ENCODE peak calls at places on chromosomes 16 and 17, in nine cellular contexts. U is left ventricle myocardium inferior; A is neural crest cell; K is RWPE1; W is activated gamma-delta T cell treated with anti-CD3 and anti-CD28 coated beads, Interleukin-2, amount 50 U/mL, for 16 hours; T is EL; C is NCI-H1436 treated with DMSO at 0.1 percent for 48 hours; Y is CD4-positive, alpha-beta T cell; N is cerebellar cortex. J is an unnamed sample.
A peak's percentile ranks its signal among the peaks of the same experiment; 100 is the strongest.

GRCh38 chr17:40188694-40189093 is 11.4 kb downstream of the RAPGEFL1 start:
- DNase-seq in U (no peak), A (no peak), K (no peak), W (no peak), T (no peak), C (no peak), Y (no peak), N (no peak), J (no peak)

GRCh38 chr16:15807603-15808009 is 49.2 kb downstream of the MYH11 start:
- DNase-seq in U (no peak), A (no peak), K (no peak), W (no peak), T (no peak), C (no peak), Y (no peak), N (no peak), J (peak; percentile 59)

GRCh38 chr17:48123111-48123510 is 15.5 kb downstream of the SNX11 start:
- DNase-seq in U (no peak), A (no peak), K (no peak), W (no peak), T (no peak), C (no peak), Y (no peak), N (no peak), J (no peak)

GRCh38 chr16:89143201-89143741 is 28.3 kb upstream of the CDH15 start:
- DNase-seq in U (no peak), A (no peak), K (no peak), W (no peak), T (no peak), C (no peak), Y (no peak), N (no peak), J (no peak)

GRCh38 chr16:75455677-75456076 is 8.8 kb downstream of the TMEM170A start:
- DNase-seq in U (no peak), A (no peak), K (no peak), W (no peak), T (no peak), C (no peak), Y (no peak), N (no peak), J (no peak)

GRCh38 chr16:50266337-50267091 is at the start of gene ADCY7:
- DNase-seq in U (peak; percentile 69), A (no peak), K (peak; percentile 60), W (peak; percentile 71), T (peak; percentile 88), C (no peak), Y (peak; percentile 83), N (no peak), J (peak; percentile 93)

GRCh38 chr17:47877368-47878034 is 18.5 kb upstream of the SP2 start:
- DNase-seq in U (no peak), A (no peak), K (no peak), W (no peak), T (no peak), C (no peak), Y (no peak), N (no peak), J (no peak)

GRCh38 chr17:57370051-57370581 is 113.8 kb downstream of the MSI2 start:
- DNase-seq in U (no peak), A (no peak), K (peak; percentile 85), W (no peak), T (peak; percentile 74), C (no peak), Y (no peak), N (no peak), J (peak; percentile 59)

GRCh38 chr16:89574681-89575246 is 794 bp upstream of the CPNE7 start:
- DNase-seq in U (peak; percentile 32), A (peak; percentile 79), K (peak; percentile 70), W (peak; percentile 45), T (peak; percentile 82), C (no peak), Y (peak; percentile 23), N (no peak), J (peak; percentile 91)

GRCh38 chr17:40463122-40463550 is 19.9 kb downstream of the IGFBP4 start:
- DNase-seq in U (no peak), A (no peak), K (no peak), W (no peak), T (no peak), C (no peak), Y (no peak), N (no peak), J (no peak)

GRCh38 chr16:50464325-50465290 is 83.6 kb upstream of the NKD1 start:
- DNase-seq in U (no peak), A (no peak), K (no peak), W (no peak), T (no peak), C (no peak), Y (no peak), N (no peak), J (no peak)

GRCh38 chr17:67186782-67187181 is 58.2 kb downstream of the HELZ start:
- DNase-seq in U (no peak), A (no peak), K (no peak), W (no peak), T (no peak), C (no peak), Y (no peak), N (no peak), J (no peak)

GRCh38 chr16:73000020-73000906 is 47.7 kb downstream of the ZFHX3 start:
- DNase-seq in U (peak; percentile 51), A (peak; percentile 50), K (no peak), W (no peak), T (no peak), C (no peak), Y (no peak), N (no peak), J (peak; percentile 40)

GRCh38 chr17:31469959-31470358 is 78.5 kb downstream of the RAB11FIP4 start:
- DNase-seq in U (no peak), A (no peak), K (no peak), W (no peak), T (no peak), C (no peak), Y (no peak), N (no peak), J (no peak)

GRCh38 chr17:39653662-39654331 is 11.4 kb upstream of the TCAP start:
- DNase-seq in U (peak; percentile 61), A (peak; percentile 72), K (peak; percentile 49), W (peak; percentile 68), T (peak; percentile 47), C (no peak), Y (peak; percentile 79), N (peak; percentile 50), J (peak; percentile 40)

GRCh38 chr17:44374306-44375195 is 10.9 kb upstream of the FAM171A2 start:
- DNase-seq in U (no peak), A (no peak), K (no peak), W (no peak), T (no peak), C (no peak), Y (no peak), N (no peak), J (no peak)

GRCh38 chr16:65229191-65229662 is 107.4 kb upstream of the CDH11 start:
- DNase-seq in U (no peak), A (no peak), K (no peak), W (no peak), T (peak; percentile 15), C (no peak), Y (no peak), N (no peak), J (no peak)

GRCh38 chr17:58083491-58084316 is 485 bp downstream of the DYNLL2 start:
- DNase-seq in U (peak; percentile 76), A (no peak), K (peak; percentile 49), W (peak; percentile 58), T (peak; percentile 63), C (no peak), Y (peak; percentile 66), N (no peak), J (peak; percentile 68)

GRCh38 chr17:17044846-17045561 is 2.7 kb downstream of the MPRIP start:
- DNase-seq in U (no peak), A (no peak), K (no peak), W (no peak), T (peak; percentile 86), C (no peak), Y (no peak), N (no peak), J (peak; percentile 66)

GRCh38 chr17:81026266-81027036 is 8.5 kb upstream of the BAIAP2 start:
- DNase-seq in U (no peak), A (no peak), K (no peak), W (no peak), T (no peak), C (no peak), Y (no peak), N (no peak), J (no peak)

GRCh38 chr16:77213542-77214108 is 14.4 kb downstream of the SYCE1L start:
- DNase-seq in U (no peak), A (no peak), K (peak; percentile 91), W (no peak), T (peak; percentile 93), C (no peak), Y (no peak), N (peak; percentile 39), J (peak; percentile 84)

GRCh38 chr16:84228321-84228838 is 11.4 kb downstream of the KCNG4 start:
- DNase-seq in U (peak; percentile 82), A (no peak), K (peak; percentile 71), W (no peak), T (peak; percentile 95), C (no peak), Y (no peak), N (no peak), J (peak; percentile 94)

GRCh38 chr17:43645765-43646481 is 15.8 kb downstream of the MEOX1 start:
- DNase-seq in U (peak; percentile 80), A (no peak), K (peak; percentile 46), W (no peak), T (peak; percentile 38), C (no peak), Y (peak; percentile 5), N (no peak), J (peak; percentile 60)